ENCODE peak calls at places on chromosomes 13 and 19, in ten cellular contexts. I is K562, G is colonic mucosa, H is prostate gland, K is H1, C is heart right ventricle, W is neural progenitor cell, O is DND-41, Q is body of pancreas, L is GM23338. F is an unnamed sample.

GRCh38 chr19:7395360-7395781 is 46.6 kb downstream of the ARHGEF18 start:
- DNase-seq in L (no peak), I (no peak), O (peak), W (peak), C (no peak), G (peak), H (no peak), K (no peak), Q (no peak), F (no peak)

GRCh38 chr19:49641688-49642487 is at the start of gene SCAF1:
- DNase-seq in I (peak), W (peak), G (peak), Q (peak), H (peak), K (peak), O (peak), C (peak), L (peak), F (peak)

GRCh38 chr19:55640577-55641375 is at the start of gene ZNF580:
- DNase-seq in K (no peak), C (peak), L (peak), I (peak), H (peak), Q (peak), W (peak), G (peak), O (peak), F (peak)

GRCh38 chr19:4503224-4504170 is 14.8 kb downstream of the PLIN4 start:
- DNase-seq in W (peak), Q (no peak), C (no peak), O (no peak), I (no peak), G (no peak), K (no peak), L (no peak), H (no peak), F (no peak)

GRCh38 chr19:4023600-4024398 is 16.3 kb downstream of the PIAS4 start:
- DNase-seq in Q (no peak), L (no peak), G (no peak), W (no peak), C (peak), H (no peak), I (no peak), O (no peak), K (no peak), F (no peak)

GRCh38 chr13:46633416-46633815 is 80.4 kb downstream of the LRCH1 start:
- DNase-seq in I (no peak), Q (no peak), C (no peak), O (no peak), H (no peak), W (no peak), L (no peak), K (no peak), G (no peak), F (no peak)

GRCh38 chr19:46049597-46049996 is 8.8 kb upstream of the IGFL4 start:
- DNase-seq in H (no peak), G (no peak), L (peak), I (no peak), W (no peak), K (peak), Q (no peak), C (no peak), O (no peak), F (no peak)

GRCh38 chr19:4051175-4052101 is 15.3 kb downstream of the ZBTB7A start:
- DNase-seq in W (no peak), Q (no peak), H (no peak), I (no peak), O (no peak), K (no peak), L (no peak), C (no peak), G (peak), F (no peak)

GRCh38 chr19:10418281-10419199 is 1.8 kb upstream of the PDE4A start:
- DNase-seq in C (no peak), I (peak), G (no peak), K (no peak), Q (no peak), O (peak), H (no peak), W (peak), L (peak), F (no peak)

GRCh38 chr13:42821437-42821836 is 40.1 kb downstream of the FAM216B start:
- DNase-seq in L (no peak), O (no peak), Q (no peak), W (no peak), K (no peak), I (no peak), G (no peak), C (no peak), H (no peak), F (no peak)

GRCh38 chr13:79406597-79406908 is 498 bp upstream of the RBM26 start:
- DNase-seq in K (no peak), G (no peak), C (no peak), O (no peak), I (no peak), W (no peak), Q (no peak), H (no peak), L (no peak), F (no peak)

GRCh38 chr13:97285221-97285955 is 63.3 kb downstream of the MBNL2 start:
- DNase-seq in O (no peak), L (no peak), G (no peak), K (no peak), C (no peak), H (no peak), I (no peak), Q (no peak), W (no peak), F (no peak)

GRCh38 chr19:34274827-34275625 is 20.7 kb downstream of the GARRE1 start:
- DNase-seq in G (no peak), K (no peak), C (no peak), O (no peak), I (no peak), H (no peak), L (no peak), W (no peak), Q (no peak), F (no peak)

GRCh38 chr13:24636776-24637175 is 43.4 kb upstream of the ATP12A start:
- DNase-seq in O (no peak), G (no peak), L (no peak), K (no peak), H (no peak), Q (no peak), I (no peak), W (no peak), C (no peak), F (no peak)

GRCh38 chr13:98429977-98430785 is 146.7 kb downstream of the STK24 start:
- DNase-seq in Q (no peak), C (no peak), K (no peak), H (no peak), I (no peak), G (no peak), L (no peak), O (no peak), W (no peak), F (no peak)

GRCh38 chr13:76556632-76557031 is 329.6 kb downstream of the KCTD12 start:
- DNase-seq in I (no peak), C (no peak), Q (no peak), K (no peak), H (no peak), G (no peak), L (no peak), O (no peak), W (no peak), F (no peak)

GRCh38 chr13:27665333-27665732 is 43.6 kb downstream of the POLR1D start:
- DNase-seq in O (no peak), Q (no peak), C (no peak), G (no peak), K (no peak), I (no peak), H (no peak), W (peak), L (peak), F (no peak)

GRCh38 chr13:95784891-95785290 is 108.0 kb downstream of the DNAJC3 start:
- DNase-seq in G (no peak), L (no peak), Q (no peak), C (no peak), W (no peak), H (no peak), I (no peak), O (no peak), K (no peak), F (no peak)

GRCh38 chr19:44356383-44357111 is at the start of gene ZNF112:
- DNase-seq in G (peak), C (peak), O (no peak), I (peak), H (peak), K (peak), L (peak), W (peak), Q (peak), F (peak)

GRCh38 chr19:50202399-50202798 is 1.0 kb upstream of the MYH14 start:
- DNase-seq in W (no peak), G (no peak), O (no peak), K (no peak), I (no peak), C (no peak), H (no peak), Q (no peak), L (no peak), F (no peak)

GRCh38 chr19:44512326-44513298 is 12.3 kb upstream of the ZNF180 start:
- DNase-seq in W (peak), G (peak), Q (no peak), O (peak), K (peak), C (no peak), I (peak), L (peak), H (no peak), F (no peak)

GRCh38 chr19:17797397-17798201 is 2.7 kb downstream of the B3GNT3 start:
- DNase-seq in O (no peak), G (peak), H (peak), K (no peak), Q (peak), L (no peak), I (no peak), C (no peak), W (peak), F (no peak)

GRCh38 chr13:81493144-81493543 is 1152.2 kb upstream of the SPRY2 start:
- DNase-seq in C (no peak), K (no peak), W (no peak), G (no peak), H (no peak), Q (no peak), L (no peak), O (no peak), I (no peak), F (no peak)

GRCh38 chr19:39180749-39181148 is 16.0 kb upstream of the NCCRP1 start:
- DNase-seq in O (no peak), L (no peak), H (no peak), Q (no peak), G (no peak), K (no peak), W (no peak), I (no peak), C (no peak), F (no peak)

GRCh38 chr19:49362926-49363264 is 679 bp upstream of the TEAD2 start:
- DNase-seq in I (no peak), Q (peak), L (no peak), G (peak), O (no peak), C (peak), H (peak), K (no peak), W (no peak), F (no peak)

GRCh38 chr13:76980075-76980718 is 11.7 kb upstream of the CLN5 start:
- DNase-seq in G (peak), C (peak), L (peak), H (peak), K (peak), I (peak), O (peak), W (peak), Q (peak), F (peak)

GRCh38 chr13:72782717-72783116 is 784 bp downstream of the PIBF1 start:
- DNase-seq in C (no peak), K (no peak), W (peak), G (no peak), I (no peak), H (no peak), L (no peak), Q (no peak), O (no peak), F (no peak)

GRCh38 chr19:53961523-53962345 is 1.0 kb upstream of the CACNG8 start:
- DNase-seq in I (no peak), C (no peak), G (no peak), W (peak), K (no peak), H (no peak), Q (no peak), O (no peak), L (peak), F (no peak)

GRCh38 chr19:16070366-16070990 is 5.8 kb upstream of the TPM4 start:
- DNase-seq in L (no peak), W (no peak), G (peak), C (peak), O (no peak), H (peak), K (no peak), Q (peak), I (peak), F (peak)

GRCh38 chr19:16069813-16070365 is 6.4 kb upstream of the TPM4 start:
- DNase-seq in K (no peak), L (no peak), G (no peak), W (no peak), Q (no peak), C (no peak), I (no peak), H (no peak), O (no peak), F (no peak)

GRCh38 chr19:16067205-16067938 is 8.9 kb upstream of the TPM4 start:
- DNase-seq in I (no peak), H (peak), W (no peak), K (no peak), O (no peak), L (no peak), C (peak), Q (peak), G (peak), F (peak)

GRCh38 chr19:16066611-16067104 is 9.6 kb upstream of the TPM4 start:
- DNase-seq in W (no peak), L (no peak), O (peak), I (peak), H (peak), G (peak), Q (no peak), C (no peak), K (no peak), F (no peak)

DNA sequence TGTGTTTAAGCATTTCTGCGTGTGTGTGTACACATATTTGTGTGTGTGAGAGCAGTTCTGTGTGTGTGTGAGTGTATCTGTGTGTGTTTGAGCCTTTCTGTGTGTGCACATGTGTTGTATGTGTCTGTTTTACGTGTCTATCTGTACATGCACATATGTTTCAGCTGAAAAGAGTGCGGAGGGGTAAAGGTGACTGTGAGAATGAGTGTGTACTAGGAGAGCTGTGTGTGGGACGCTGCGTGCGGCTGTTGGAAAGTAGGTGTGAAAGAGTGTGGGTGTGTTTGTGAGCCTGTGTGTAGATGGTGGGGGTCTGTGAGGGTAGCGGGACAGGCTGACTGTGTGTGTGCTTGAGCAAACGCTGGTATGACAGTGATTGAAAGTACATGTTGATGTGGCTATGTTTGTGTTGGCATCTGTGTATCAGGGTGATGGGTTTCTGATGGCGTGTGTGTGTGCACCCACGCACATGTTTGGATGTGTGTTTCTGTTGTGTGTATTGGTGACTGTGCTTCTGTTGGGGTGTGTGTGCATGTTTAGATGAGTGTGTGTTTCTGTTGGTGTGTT is 7.5 kb upstream of the TPM4 start:
- DNase-seq in H (no peak), O (no peak), G (no peak), L (no peak), I (no peak), W (no peak), K (no peak), Q (no peak), C (no peak), F (no peak)
- H3K4me3 ChIP-seq in H (peak), O (no peak), G (peak), L (no peak), I (no peak), W (no peak), K (no peak), Q (no peak), C (no peak), F (peak)

DNA sequence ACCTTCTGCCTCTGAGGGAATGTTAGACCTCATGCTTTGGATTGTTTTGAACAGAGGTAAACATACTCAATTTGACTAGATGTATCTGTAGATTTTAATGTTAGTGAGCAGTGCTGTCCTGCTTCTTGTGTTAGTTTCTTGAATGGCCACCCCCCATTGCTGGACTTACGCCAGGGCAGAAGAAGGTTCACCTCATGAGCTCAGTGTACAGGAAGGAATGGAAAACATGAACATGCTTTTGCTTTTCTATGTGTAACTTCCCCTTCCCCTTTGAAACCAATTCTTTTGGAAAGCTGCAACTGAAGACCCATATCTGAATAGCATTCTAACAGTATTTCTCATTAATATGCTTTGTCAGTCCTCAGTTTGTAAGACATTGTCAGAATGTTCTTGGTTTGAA is 32.3 kb downstream of the WASF3 start:
- DNase-seq in K (no peak), H (no peak), I (no peak), Q (peak), G (no peak), O (no peak), C (no peak), L (no peak), W (no peak), F (no peak)
- H3K27ac ChIP-seq in K (no peak), H (no peak), I (no peak), Q (no peak), G (no peak), O (no peak), C (no peak), L (no peak), W (no peak), F (no peak)

DNA sequence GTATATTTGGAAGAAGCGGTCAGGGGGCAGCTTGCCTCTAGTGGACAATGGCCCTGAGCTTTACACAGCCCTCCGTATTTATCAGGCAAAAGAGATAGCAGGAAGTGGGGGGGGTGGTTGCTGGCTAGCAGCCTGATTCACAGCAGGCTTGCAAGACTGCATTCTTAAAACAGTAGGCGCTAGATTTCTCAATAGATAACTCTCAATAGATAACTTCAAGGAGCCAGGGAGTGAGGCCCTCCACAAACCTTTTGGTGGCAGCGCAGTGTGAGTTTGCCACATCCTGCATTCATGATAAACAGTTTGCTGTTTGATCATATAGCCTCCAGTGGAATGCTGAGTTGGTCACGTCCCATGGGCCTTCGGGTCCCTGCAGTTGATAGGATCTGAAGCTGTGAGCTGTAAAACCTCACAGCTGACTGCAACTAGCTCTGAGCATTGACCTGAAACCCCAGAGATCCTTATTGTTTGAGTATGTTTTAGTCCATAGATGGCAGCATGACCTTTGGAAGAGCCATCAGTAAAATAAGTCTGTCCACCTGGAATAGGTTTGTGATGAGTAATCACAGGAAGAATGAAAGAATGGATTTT is 12.2 kb downstream of the FPR3 start:
- DNase-seq in H (peak), C (no peak), O (peak), Q (peak), W (no peak), K (peak), G (no peak), L (peak), I (peak), F (no peak)
- H3K4me3 ChIP-seq in H (no peak), C (no peak), O (peak), Q (no peak), W (no peak), K (no peak), G (no peak), L (no peak), I (no peak), F (no peak)

GRCh38 chr13:111388851-111389500 is 68.5 kb downstream of the TEX29 start:
- DNase-seq in H (no peak), L (no peak), O (no peak), G (no peak), I (no peak), Q (no peak), K (no peak), W (no peak), C (no peak), F (peak)
- H3K27ac ChIP-seq in H (no peak), L (no peak), O (no peak), G (no peak), I (no peak), Q (no peak), K (no peak), W (no peak), C (no peak), F (no peak)

GRCh38 chr19:15495151-15495550 is 13.2 kb upstream of the CYP4F22 start:
- DNase-seq in C (no peak), I (no peak), O (no peak), H (peak), G (no peak), L (no peak), W (no peak), K (no peak), Q (no peak), F (no peak)

GRCh38 chr19:15501596-15501995 is 6.7 kb upstream of the CYP4F22 start:
- DNase-seq in Q (no peak), K (no peak), W (no peak), I (no peak), L (no peak), C (no peak), O (no peak), H (no peak), G (no peak), F (no peak)

GRCh38 chr19:15502264-15502663 is 6.1 kb upstream of the CYP4F22 start:
- DNase-seq in H (no peak), L (no peak), W (no peak), I (no peak), Q (no peak), O (no peak), K (no peak), G (no peak), C (no peak), F (no peak)

GRCh38 chr19:15498156-15498858 is 10.0 kb upstream of the CYP4F22 start:
- DNase-seq in K (no peak), Q (no peak), I (no peak), C (no peak), H (peak), O (no peak), W (no peak), L (no peak), G (no peak), F (no peak)

GRCh38 chr19:15498910-15499309 is 9.4 kb upstream of the CYP4F22 start:
- DNase-seq in L (peak), G (no peak), I (peak), O (no peak), C (no peak), H (no peak), Q (no peak), W (no peak), K (no peak), F (no peak)
- H3K4me3 ChIP-seq in L (no peak), G (no peak), I (no peak), O (no peak), C (no peak), H (no peak), Q (no peak), W (no peak), K (no peak), F (no peak)

DNA sequence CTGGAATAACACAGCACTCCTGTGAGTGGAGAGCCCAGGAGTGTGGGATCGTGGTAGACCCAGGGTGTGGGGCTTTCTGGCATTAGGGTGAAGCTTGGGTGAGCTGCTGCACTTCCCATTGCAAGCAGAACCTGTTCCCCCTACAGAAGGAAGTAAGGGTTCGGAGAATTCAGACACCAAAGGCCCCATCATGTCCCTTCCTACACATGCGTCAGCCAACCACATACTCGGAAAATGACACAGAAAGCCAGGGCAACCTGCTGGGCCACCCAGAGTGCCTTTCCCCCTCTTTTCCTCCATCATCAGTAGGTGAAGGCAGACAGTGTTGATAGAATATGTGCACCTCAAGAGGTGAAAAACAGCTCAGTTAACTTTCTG is 42.9 kb downstream of the GGACT start:
- DNase-seq in C (no peak), Q (no peak), K (no peak), L (no peak), H (no peak), W (no peak), I (no peak), O (no peak), G (no peak), F (peak)
- H3K27ac ChIP-seq in C (no peak), Q (no peak), K (no peak), L (no peak), H (no peak), W (no peak), I (no peak), O (no peak), G (no peak), F (no peak)